ENCODE peak calls at places on chromosomes 12 and 14, in four cellular contexts. S, O, R and N are unnamed samples.
A peak's percentile ranks its signal among the peaks of the same experiment; 100 is the strongest.

GRCh38 chr12:127174881-127175280 is 1092.1 kb upstream of the TMEM132C start:
- DNase-seq in S (no peak), O (no peak), R (no peak), N (no peak)

GRCh38 chr12:87171356-87171755 is 857.8 kb downstream of the C12orf50 start:
- DNase-seq in S (no peak), O (no peak), R (no peak), N (no peak)

GRCh38 chr12:109833307-109834189 is at the start of gene TRPV4:
- DNase-seq in S (no peak), O (no peak), R (peak; percentile 84), N (no peak)

GRCh38 chr12:114311966-114312365 is 94.0 kb downstream of the TBX5 start:
- DNase-seq in S (no peak), O (no peak), R (no peak), N (no peak)

GRCh38 chr12:114174326-114174725 is 208.2 kb upstream of the RBM19 start:
- DNase-seq in S (no peak), O (no peak), R (no peak), N (no peak)

GRCh38 chr14:100883789-100884101 is 19.8 kb downstream of the RTL1 start:
- DNase-seq in S (no peak), O (no peak), R (no peak), N (no peak)

GRCh38 chr12:79710707-79711483 is 20.1 kb upstream of the PAWR start:
- DNase-seq in S (no peak), O (no peak), R (no peak), N (no peak)

GRCh38 chr12:63045020-63045860 is 105.8 kb downstream of the AVPR1A start:
- DNase-seq in S (no peak), O (no peak), R (no peak), N (no peak)

GRCh38 chr14:68011629-68012028 is 192.1 kb downstream of the RAD51B start:
- DNase-seq in S (no peak), O (no peak), R (no peak), N (no peak)

GRCh38 chr12:54628186-54628846 is 6.4 kb downstream of the LACRT start:
- DNase-seq in S (no peak), O (no peak), R (no peak), N (no peak)

GRCh38 chr14:87600236-87600635 is 392.7 kb downstream of the GALC start:
- DNase-seq in S (no peak), O (no peak), R (no peak), N (no peak)

GRCh38 chr14:35201066-35201465 is 78.7 kb downstream of the PRORP start:
- DNase-seq in S (no peak), O (no peak), R (no peak), N (no peak)

GRCh38 chr14:67999693-68000384 is 180.3 kb downstream of the RAD51B start:
- DNase-seq in S (no peak), O (no peak), R (no peak), N (peak; percentile 48)

GRCh38 chr12:120199595-120200306 is 1.2 kb downstream of the RPLP0 start:
- DNase-seq in S (no peak), O (no peak), R (no peak), N (no peak)

GRCh38 chr12:10095971-10096370 is 2.8 kb downstream of the CLEC1A start:
- DNase-seq in S (no peak), O (no peak), R (no peak), N (no peak)

GRCh38 chr12:6607751-6608591 is 792 bp upstream of the CHD4 start:
- DNase-seq in S (peak; percentile 67), O (peak; percentile 56), R (peak; percentile 70), N (peak; percentile 92)

GRCh38 chr12:129215436-129216025 is 362.3 kb downstream of the GLT1D1 start:
- DNase-seq in S (no peak), O (no peak), R (no peak), N (no peak)

GRCh38 chr14:69879175-69880047 is at the start of gene SMOC1:
- DNase-seq in S (no peak), O (peak; percentile 84), R (peak; percentile 9), N (no peak)

GRCh38 chr12:130971871-130972588 is 18.3 kb downstream of the ADGRD1 start:
- DNase-seq in S (no peak), O (peak; percentile 68), R (no peak), N (no peak)

GRCh38 chr14:37363661-37364060 is 165.9 kb downstream of the MIPOL1 start:
- DNase-seq in S (no peak), O (no peak), R (no peak), N (no peak)

GRCh38 chr12:7833831-7834230 is 38.9 kb downstream of the SLC2A14 start:
- DNase-seq in S (no peak), O (peak; percentile 14), R (no peak), N (no peak)

GRCh38 chr14:70023871-70024270 is 144.7 kb downstream of the SMOC1 start:
- DNase-seq in S (no peak), O (no peak), R (no peak), N (no peak)

GRCh38 chr14:62003701-62004100 is 241.5 kb downstream of the SNAPC1 start:
- DNase-seq in S (no peak), O (no peak), R (no peak), N (no peak)

GRCh38 chr12:54956322-54956721 is 28.2 kb downstream of the TESPA1 start:
- DNase-seq in S (no peak), O (no peak), R (no peak), N (no peak)

GRCh38 chr14:49546766-49547165 is 39.4 kb downstream of the RPS29 start:
- DNase-seq in S (no peak), O (no peak), R (no peak), N (no peak)

GRCh38 chr12:49824886-49825285 is 3.3 kb downstream of the NCKAP5L start:
- DNase-seq in S (no peak), O (no peak), R (no peak), N (no peak)

GRCh38 chr12:122023339-122024131 is 1.9 kb downstream of the BCL7A start:
- DNase-seq in S (no peak), O (peak; percentile 80), R (peak; percentile 69), N (peak; percentile 42)

GRCh38 chr12:115456946-115457689 is 773.1 kb upstream of the TBX3 start:
- DNase-seq in S (no peak), O (peak; percentile 71), R (no peak), N (peak; percentile 24)

GRCh38 chr14:68603682-68604360 is 189.0 kb downstream of the ZFP36L1 start:
- DNase-seq in S (no peak), O (no peak), R (no peak), N (no peak)

GRCh38 chr14:57845802-57846531 is 19.9 kb downstream of the SLC35F4 start:
- DNase-seq in S (no peak), O (no peak), R (no peak), N (no peak)

GRCh38 chr12:93819048-93819491 is 141.9 kb downstream of the CRADD start:
- DNase-seq in S (no peak), O (no peak), R (no peak), N (no peak)

GRCh38 chr14:43735926-43736325 is 771.2 kb downstream of the FSCB start:
- DNase-seq in S (no peak), O (no peak), R (no peak), N (no peak)
- TF ChIP-seq ATF3 in S (no peak), O (no peak), R (no peak), N (no peak)

GRCh38 chr14:24189059-24189375 is 401 bp upstream of the IPO4 start:
- DNase-seq in S (no peak), O (no peak), R (no peak), N (no peak)

GRCh38 chr14:24187538-24187915 is 1.1 kb downstream of the IPO4 start:
- DNase-seq in S (no peak), O (no peak), R (no peak), N (no peak)

GRCh38 chr14:24189460-24189859 is 844 bp upstream of the IPO4 start:
- DNase-seq in S (no peak), O (no peak), R (no peak), N (no peak)

GRCh38 chr14:24186831-24187537 is 1.6 kb downstream of the IPO4 start:
- DNase-seq in S (no peak), O (no peak), R (no peak), N (no peak)

GRCh38 chr14:24188251-24189058 is at the start of gene IPO4:
- DNase-seq in S (peak; percentile 88), O (peak; percentile 100), R (peak; percentile 87), N (peak; percentile 95)
- TF ChIP-seq REST in S (peak; percentile 43), O (no peak), R (no peak), N (no peak)

DNA sequence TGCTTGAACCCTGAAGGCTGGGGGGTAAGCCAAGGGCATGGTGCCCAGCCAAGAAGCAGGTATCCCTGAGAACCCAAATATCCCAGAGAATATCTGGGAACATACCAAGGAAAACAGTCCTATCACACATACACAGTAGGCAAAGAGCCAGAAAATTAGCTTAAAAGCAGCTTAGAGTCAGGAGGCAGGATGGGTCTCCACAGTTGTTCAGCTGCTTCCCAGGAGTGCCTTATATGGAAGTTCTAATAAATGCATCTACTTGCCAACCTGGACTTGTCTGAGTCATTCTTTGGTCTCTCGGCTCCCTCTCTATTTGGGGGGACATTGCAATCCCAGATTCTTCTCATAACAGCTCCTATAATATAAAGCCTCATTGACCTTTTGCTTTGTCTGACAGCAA is 9.0 kb upstream of the GPR135 start:
- DNase-seq in S (no peak), O (no peak), R (no peak), N (no peak)
- TF ChIP-seq ATF3 in S (no peak), O (no peak), R (no peak), N (no peak)

GRCh38 chr12:31865023-31865422 is 94.2 kb upstream of the RESF1 start:
- DNase-seq in S (no peak), O (no peak), R (no peak), N (no peak)

GRCh38 chr12:31859232-31859977 is 99.8 kb upstream of the RESF1 start:
- DNase-seq in S (peak; percentile 63), O (no peak), R (no peak), N (no peak)

GRCh38 chr12:31860401-31860800 is 98.8 kb upstream of the RESF1 start:
- DNase-seq in S (no peak), O (peak; percentile 16), R (no peak), N (no peak)

GRCh38 chr12:31866523-31866922 is 92.7 kb upstream of the RESF1 start:
- DNase-seq in S (no peak), O (no peak), R (no peak), N (no peak)

GRCh38 chr12:31861360-31861759 is 97.9 kb upstream of the RESF1 start:
- DNase-seq in S (no peak), O (no peak), R (no peak), N (no peak)
- TF ChIP-seq REST in S (no peak), O (no peak), R (no peak), N (no peak)

GRCh38 chr12:70590051-70590450 is 47.2 kb downstream of the PTPRB start:
- DNase-seq in S (no peak), O (peak; percentile 49), R (peak; percentile 70), N (peak; percentile 62)
- TF ChIP-seq ATF3 in S (no peak), O (no peak), R (no peak), N (no peak)